ENCODE peak calls at places on chromosome 6, in nine cellular contexts. M is stimulated activated CD4-positive, alpha-beta T cell treated with anti-CD3 and anti-CD28 coated beads, Interleukin-2, amount 100 ng/mL, for 4 hours; N is Calu3; L is HuH-7; F is ascending aorta; D is activated effector memory CD4-positive, alpha-beta T cell treated with anti-CD3 and anti-CD28 coated beads, Interleukin-2, amount 50 U/mL, for 16 hours; Q is SW 1271; H is H54; K is kidney glomerular epithelial cell. V is an unnamed sample.
A peak's percentile ranks its signal among the peaks of the same experiment; 100 is the strongest.

GRCh38 chr6:170516783-170517616 is 36.1 kb downstream of the PSMB1 start:
- DNase-seq in L (peak; percentile 66), Q (peak; percentile 33), H (no peak), K (peak; percentile 62), F (no peak), D (peak; percentile 69), M (peak; percentile 11), N (peak; percentile 35), V (no peak)

GRCh38 chr6:89311853-89312531 is 3.1 kb downstream of the GABRR2 start:
- DNase-seq in H (peak; percentile 23), M (no peak), F (peak; percentile 77), N (peak; percentile 43), K (no peak), L (peak; percentile 77), D (no peak), Q (no peak), V (no peak)

GRCh38 chr6:72810571-72811280 is 188.9 kb downstream of the KCNQ5 start:
- DNase-seq in H (no peak), N (no peak), K (no peak), M (no peak), Q (no peak), L (no peak), F (no peak), D (no peak), V (no peak)

GRCh38 chr6:130743175-130743574 is 84.0 kb upstream of the SMLR1 start:
- DNase-seq in M (no peak), K (peak; percentile 4), Q (no peak), H (no peak), F (no peak), N (no peak), L (peak; percentile 7), D (no peak), V (no peak)

GRCh38 chr6:154359679-154360078 is 3.1 kb upstream of the IPCEF1 start:
- DNase-seq in K (no peak), N (no peak), M (no peak), H (no peak), L (no peak), F (no peak), Q (no peak), D (no peak), V (peak; percentile 11)

GRCh38 chr6:149473080-149474052 is 11.4 kb downstream of the ZC3H12D start:
- DNase-seq in H (no peak), D (peak; percentile 69), K (no peak), M (no peak), L (peak; percentile 58), Q (no peak), F (no peak), N (no peak), V (no peak)

GRCh38 chr6:113596907-113597583 is 260.1 kb upstream of the MARCKS start:
- DNase-seq in L (no peak), Q (no peak), F (no peak), D (no peak), H (no peak), K (no peak), M (no peak), N (no peak), V (no peak)

GRCh38 chr6:137933696-137934095 is 66.6 kb downstream of the TNFAIP3 start:
- DNase-seq in N (no peak), M (no peak), F (peak; percentile 82), D (no peak), L (no peak), K (no peak), Q (no peak), H (no peak), V (no peak)

GRCh38 chr6:34459899-34460593 is 5.8 kb upstream of the PACSIN1 start:
- DNase-seq in M (peak; percentile 33), D (peak; percentile 70), K (no peak), Q (peak; percentile 71), H (peak; percentile 60), F (no peak), L (peak; percentile 71), N (peak; percentile 78), V (no peak)

GRCh38 chr6:170033666-170034065 is 257.2 kb downstream of the DLL1 start:
- DNase-seq in L (no peak), F (peak; percentile 28), M (no peak), Q (no peak), H (no peak), N (no peak), D (peak; percentile 36), K (no peak), V (no peak)

GRCh38 chr6:46220351-46221220 is 49.8 kb upstream of the ENPP5 start:
- DNase-seq in F (no peak), D (no peak), Q (no peak), L (no peak), N (no peak), K (no peak), M (no peak), H (no peak), V (no peak)

GRCh38 chr6:136609878-136610706 is 59.9 kb upstream of the MAP7 start:
- DNase-seq in D (no peak), F (peak; percentile 91), M (no peak), N (peak; percentile 65), K (peak; percentile 100), L (no peak), Q (peak; percentile 100), H (peak; percentile 32), V (no peak)

GRCh38 chr6:83860347-83860731 is 850 bp downstream of the CYB5R4 start:
- DNase-seq in N (no peak), D (no peak), K (no peak), M (no peak), H (no peak), Q (no peak), F (no peak), L (no peak), V (no peak)

GRCh38 chr6:37008484-37009186 is 3.2 kb downstream of the FGD2 start:
- DNase-seq in K (no peak), F (no peak), M (no peak), D (no peak), L (no peak), N (no peak), H (no peak), Q (no peak), V (no peak)

GRCh38 chr6:17165383-17165782 is 63.5 kb downstream of the STMND1 start:
- DNase-seq in N (no peak), M (no peak), L (no peak), K (no peak), D (no peak), F (no peak), H (no peak), Q (no peak), V (no peak)

GRCh38 chr6:14210077-14210476 is 92.5 kb downstream of the CD83 start:
- DNase-seq in F (no peak), M (no peak), D (no peak), H (no peak), N (no peak), K (no peak), L (no peak), Q (no peak), V (no peak)

GRCh38 chr6:83615025-83615999 is 93.6 kb downstream of the SNAP91 start:
- DNase-seq in N (peak; percentile 13), K (peak; percentile 20), L (peak; percentile 28), M (no peak), D (no peak), F (no peak), H (peak; percentile 5), Q (peak; percentile 24), V (no peak)

GRCh38 chr6:84553527-84553926 is 210.9 kb downstream of the TBX18 start:
- DNase-seq in D (no peak), N (no peak), M (no peak), F (no peak), K (no peak), H (no peak), L (no peak), Q (no peak), V (no peak)

GRCh38 chr6:31090973-31091364 is 21.4 kb downstream of the C6orf15 start:
- DNase-seq in D (no peak), F (no peak), L (no peak), Q (no peak), K (no peak), M (no peak), N (no peak), H (no peak), V (no peak)

GRCh38 chr6:3876866-3877265 is 27.7 kb downstream of the FAM50B start:
- DNase-seq in D (no peak), L (no peak), N (no peak), H (no peak), M (no peak), Q (no peak), F (no peak), K (no peak), V (no peak)